ENCODE peak calls at places on chromosome 3, in four cellular contexts. Y is neuronal stem cell, R is H1, C is trophoblast cell. I is an unnamed sample.

GRCh38 chr3:170469151-170470062 is 50.7 kb downstream of the CLDN11 start:
- DNase-seq in R (no peak), C (no peak), Y (no peak), I (peak)

GRCh38 chr3:11566916-11567315 is 76.8 kb downstream of the VGLL4 start:
- DNase-seq in R (peak), C (peak), Y (no peak), I (no peak)

GRCh38 chr3:171058058-171058457 is 31.5 kb upstream of the SLC2A2 start:
- DNase-seq in C (no peak), R (no peak), Y (no peak), I (no peak)

GRCh38 chr3:95327478-95327877 is 1264.6 kb downstream of the NSUN3 start:
- DNase-seq in C (no peak), R (no peak), Y (no peak), I (no peak)

GRCh38 chr3:53599780-53600179 is 105.4 kb downstream of the CACNA1D start:
- DNase-seq in C (no peak), Y (no peak), R (no peak), I (no peak)

GRCh38 chr3:56800373-56801150 is 1.2 kb downstream of the ARHGEF3 start:
- DNase-seq in Y (no peak), C (no peak), R (no peak), I (peak)

GRCh38 chr3:191051037-191051436 is 148.0 kb upstream of the OSTN start:
- DNase-seq in R (no peak), C (peak), Y (peak), I (peak)

GRCh38 chr3:117600112-117600511 is 890.5 kb downstream of the TUSC7 start:
- DNase-seq in C (no peak), R (no peak), Y (no peak), I (no peak)

GRCh38 chr3:98532709-98533571 is 1.2 kb downstream of the GPR15 start:
- DNase-seq in Y (no peak), R (no peak), C (no peak), I (no peak)

GRCh38 chr3:161552984-161553383 is 56.4 kb downstream of the OTOL1 start:
- DNase-seq in C (no peak), Y (no peak), R (no peak), I (no peak)

GRCh38 chr3:37949866-37950265 is 40.7 kb upstream of the VILL start:
- DNase-seq in R (no peak), Y (no peak), C (no peak), I (peak)

GRCh38 chr3:184600685-184601377 is 39.2 kb downstream of the EPHB3 start:
- DNase-seq in Y (no peak), R (no peak), C (no peak), I (no peak)

GRCh38 chr3:45679805-45680204 is 9.4 kb upstream of the SACM1L start:
- DNase-seq in Y (no peak), C (peak), R (no peak), I (no peak)

GRCh38 chr3:82416828-82417227 is 655.4 kb upstream of the GBE1 start:
- DNase-seq in R (no peak), Y (no peak), C (no peak), I (no peak)

GRCh38 chr3:139710212-139710611 is 32.4 kb upstream of the NMNAT3 start:
- DNase-seq in C (no peak), Y (no peak), R (no peak), I (no peak)

GRCh38 chr3:17972030-17972429 is 229.6 kb upstream of the TBC1D5 start:
- DNase-seq in Y (no peak), C (no peak), R (no peak), I (no peak)

GRCh38 chr3:134346744-134347143 is 27.5 kb downstream of the AMOTL2 start:
- DNase-seq in R (no peak), Y (no peak), C (no peak), I (no peak)

GRCh38 chr3:189787622-189788021 is 156.4 kb downstream of the TP63 start:
- DNase-seq in R (no peak), C (peak), Y (no peak), I (no peak)

GRCh38 chr3:102104093-102104492 is 254.8 kb downstream of the NFKBIZ start:
- DNase-seq in Y (no peak), R (no peak), C (no peak), I (no peak)

GRCh38 chr3:107329088-107329487 is 48.2 kb upstream of the CCDC54 start:
- DNase-seq in Y (no peak), R (no peak), C (no peak), I (no peak)

GRCh38 chr3:16841906-16842709 is 42.6 kb upstream of the PLCL2 start:
- DNase-seq in Y (no peak), R (no peak), C (no peak), I (no peak)

GRCh38 chr3:126836220-126836860 is 132.3 kb downstream of the CHCHD6 start:
- DNase-seq in R (no peak), Y (no peak), C (no peak), I (no peak)

GRCh38 chr3:177802151-177802900 is 605.0 kb upstream of the TBL1XR1 start:
- DNase-seq in C (no peak), Y (no peak), R (no peak), I (peak)

GRCh38 chr3:123383101-123384053 is 65.5 kb downstream of the ADCY5 start:
- DNase-seq in R (peak), Y (peak), C (peak), I (no peak)

GRCh38 chr3:4322635-4323034 is 19.5 kb downstream of the SETMAR start:
- DNase-seq in R (no peak), C (no peak), Y (no peak), I (peak)

GRCh38 chr3:165133188-165133899 is 55.0 kb upstream of the SI start:
- DNase-seq in C (no peak), Y (no peak), R (no peak), I (no peak)

GRCh38 chr3:105868450-105868744 is 415 bp downstream of the CBLB start:
- DNase-seq in Y (peak), R (no peak), C (peak), I (peak)

GRCh38 chr3:187367561-187368103 is 553 bp upstream of the RTP4 start:
- DNase-seq in Y (no peak), R (no peak), C (no peak), I (no peak)

GRCh38 chr3:95240395-95240794 is 1177.5 kb downstream of the NSUN3 start:
- DNase-seq in Y (no peak), R (no peak), C (no peak), I (no peak)

GRCh38 chr3:99119312-99119810 is 217.9 kb upstream of the DCBLD2 start:
- DNase-seq in C (no peak), Y (no peak), R (no peak), I (no peak)

GRCh38 chr3:42094128-42094527 is 3.0 kb downstream of the TRAK1 start:
- DNase-seq in C (no peak), Y (no peak), R (no peak), I (no peak)
- H2BK12ac ChIP-seq in C (peak), Y (no peak), R (no peak), I (no peak)

GRCh38 chr3:14320221-14320620 is 82.2 kb upstream of the SLC6A6 start:
- DNase-seq in C (no peak), R (no peak), Y (no peak), I (no peak)
- H3K4me3 ChIP-seq in C (no peak), R (peak), Y (peak), I (no peak)

GRCh38 chr3:176321099-176321498 is 876.2 kb downstream of the TBL1XR1 start:
- DNase-seq in Y (no peak), C (no peak), R (no peak), I (no peak)
- H2BK120ac ChIP-seq in Y (no peak), C (no peak), R (peak), I (no peak)

GRCh38 chr3:194424953-194425352 is 25.9 kb upstream of the GP5 start:
- DNase-seq in Y (no peak), R (no peak), C (no peak), I (no peak)

GRCh38 chr3:194422188-194422587 is 23.1 kb upstream of the GP5 start:
- DNase-seq in R (no peak), Y (no peak), C (no peak), I (peak)

GRCh38 chr3:194425399-194425798 is 26.3 kb upstream of the GP5 start:
- DNase-seq in R (no peak), C (no peak), Y (no peak), I (no peak)

GRCh38 chr3:194424373-194424772 is 25.3 kb upstream of the GP5 start:
- DNase-seq in C (no peak), R (no peak), Y (no peak), I (no peak)

DNA sequence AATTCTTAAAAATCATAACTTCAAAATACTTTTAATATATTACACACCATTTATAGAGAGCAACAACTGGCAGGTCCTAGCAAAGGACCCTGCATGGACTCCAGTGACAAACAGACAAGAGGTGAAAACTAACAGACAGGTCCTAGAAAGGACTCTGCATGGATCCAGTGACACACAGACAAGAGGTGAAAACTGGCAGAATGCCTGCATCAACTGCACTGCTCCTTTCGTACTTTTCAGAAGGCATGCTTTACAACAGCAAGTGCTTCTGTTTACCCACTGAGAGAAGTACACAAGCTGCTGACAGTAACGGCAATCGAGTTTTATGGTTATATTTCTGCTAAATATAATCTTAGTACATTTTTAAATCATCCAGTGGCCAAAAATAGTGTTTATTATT is 24.3 kb upstream of the GP5 start:
- DNase-seq in Y (no peak), C (no peak), R (no peak), I (peak)
- H2BK12ac ChIP-seq in Y (no peak), C (no peak), R (no peak), I (no peak)

DNA sequence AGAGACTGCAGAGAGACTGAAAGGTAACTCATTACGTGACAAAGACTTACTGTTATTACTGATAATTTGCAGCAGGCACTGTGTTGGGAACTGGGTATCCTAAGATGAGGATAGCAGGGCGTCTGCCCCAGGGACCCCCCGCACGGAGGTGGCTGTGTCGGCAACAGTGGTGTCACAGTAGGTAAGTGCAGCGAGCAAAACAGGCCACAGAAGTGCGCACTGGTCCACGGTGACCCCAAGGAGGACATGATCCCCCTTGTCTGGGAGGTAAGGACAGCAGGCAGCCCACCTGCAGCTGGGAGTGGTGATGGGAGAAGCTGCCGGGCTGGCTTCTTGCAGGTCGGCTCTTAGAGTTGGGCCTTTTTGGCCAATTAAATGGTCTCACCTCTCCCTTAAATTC is 82.9 kb downstream of the FAM43A start:
- DNase-seq in R (no peak), Y (no peak), C (no peak), I (no peak)
- H3K4me3 ChIP-seq in R (peak), Y (peak), C (no peak), I (no peak)

I was measured in mesenchymal stem cell.